ENCODE peak calls at places on chromosomes 7 and 10, in nine cellular contexts. X is hepatocyte, N is mammary epithelial cell, U is PC-9, G is HCT116, F is neural progenitor cell, P is GM12878, C is neuronal stem cell, V is HepG2. J is an unnamed sample. For H3K4me1, the result is how much of the 10 kb centered on the place peaks cover.

GRCh38 chr10:77160679-77161078 is 476.9 kb downstream of the KCNMA1 start:
- DNase-seq in X (no peak), N (peak), U (no peak), G (no peak), F (no peak), P (no peak), C (no peak), V (no peak), J (peak)

GRCh38 chr10:61655335-61655851 is 7.3 kb upstream of the CABCOCO1 start:
- DNase-seq in X (no peak), N (no peak), U (no peak), G (no peak), F (no peak), P (no peak), C (no peak), V (no peak), J (peak)

GRCh38 chr7:16940777-16941176 is 59.0 kb upstream of the AGR3 start:
- DNase-seq in X (no peak), N (no peak), U (no peak), G (no peak), F (no peak), P (no peak), C (no peak), V (no peak), J (no peak)

GRCh38 chr10:75887981-75888380 is 456.6 kb downstream of the LRMDA start:
- DNase-seq in X (no peak), N (no peak), U (no peak), G (no peak), F (no peak), P (no peak), C (no peak), V (no peak), J (no peak)

GRCh38 chr10:94439275-94439861 is 37.0 kb downstream of the TBC1D12 start:
- DNase-seq in X (no peak), N (peak), U (no peak), G (no peak), F (no peak), P (no peak), C (no peak), V (no peak), J (peak)

GRCh38 chr7:130903358-130903974 is 169.5 kb upstream of the KLF14 start:
- DNase-seq in X (peak), N (peak), U (no peak), G (no peak), F (no peak), P (no peak), C (no peak), V (no peak), J (peak)

GRCh38 chr10:131915990-131916766 is 15.4 kb downstream of the PPP2R2D start:
- DNase-seq in X (no peak), N (no peak), U (no peak), G (no peak), F (no peak), P (no peak), C (no peak), V (no peak), J (no peak)

GRCh38 chr10:82625497-82626151 is 750.6 kb downstream of the NRG3 start:
- DNase-seq in X (no peak), N (no peak), U (no peak), G (no peak), F (no peak), P (no peak), C (no peak), V (no peak), J (no peak)

GRCh38 chr7:421056-421991 is 98.3 kb downstream of the PDGFA start:
- DNase-seq in X (no peak), N (no peak), U (no peak), G (no peak), F (no peak), P (no peak), C (no peak), V (no peak), J (no peak)

GRCh38 chr10:86212391-86212700 is 154.2 kb downstream of the GRID1 start:
- DNase-seq in X (no peak), N (no peak), U (no peak), G (no peak), F (no peak), P (no peak), C (no peak), V (no peak), J (no peak)

GRCh38 chr10:9024210-9024609 is 969.7 kb downstream of the GATA3 start:
- DNase-seq in X (no peak), N (peak), U (no peak), G (no peak), F (no peak), P (no peak), C (no peak), V (no peak), J (no peak)

GRCh38 chr10:90641731-90642130 is 216.1 kb downstream of the HTR7 start:
- DNase-seq in X (no peak), N (no peak), U (no peak), G (no peak), F (no peak), P (no peak), C (no peak), V (no peak), J (no peak)

GRCh38 chr7:2082357-2083038 is 150.2 kb downstream of the MAD1L1 start:
- DNase-seq in X (peak), N (no peak), U (no peak), G (no peak), F (no peak), P (no peak), C (no peak), V (no peak), J (peak)

GRCh38 chr10:6607778-6608177 is 27.7 kb upstream of the PRKCQ start:
- DNase-seq in X (no peak), N (no peak), U (no peak), G (no peak), F (no peak), P (no peak), C (no peak), V (no peak), J (no peak)

GRCh38 chr7:134820778-134821177 is 41.3 kb downstream of the CALD1 start:
- DNase-seq in X (no peak), N (no peak), U (no peak), G (no peak), F (no peak), P (no peak), C (no peak), V (no peak), J (no peak)

GRCh38 chr7:11505471-11505870 is 326.5 kb downstream of the THSD7A start:
- DNase-seq in X (no peak), N (no peak), U (no peak), G (no peak), F (no peak), P (no peak), C (no peak), V (no peak), J (no peak)

GRCh38 chr7:105759670-105760548 is 116.5 kb downstream of the ATXN7L1 start:
- DNase-seq in X (peak), N (peak), U (peak), G (peak), F (peak), P (no peak), C (no peak), V (peak), J (peak)

GRCh38 chr7:158361326-158361946 is 226.2 kb downstream of the PTPRN2 start:
- DNase-seq in X (no peak), N (no peak), U (no peak), G (no peak), F (no peak), P (no peak), C (no peak), V (no peak), J (no peak)

GRCh38 chr7:71988176-71988575 is 424.0 kb downstream of the CALN1 start:
- DNase-seq in X (no peak), N (no peak), U (no peak), G (no peak), F (no peak), P (no peak), C (no peak), V (no peak), J (no peak)

GRCh38 chr10:99730026-99730425 is 1.9 kb downstream of the COX15 start:
- DNase-seq in X (peak), N (peak), U (no peak), G (no peak), F (no peak), P (no peak), C (no peak), V (no peak), J (no peak)

GRCh38 chr7:100867796-100868485 is 754 bp downstream of the TRIP6 start:
- DNase-seq in X (peak), N (peak), U (no peak), G (no peak), F (peak), P (no peak), C (no peak), V (no peak), J (no peak)

GRCh38 chr7:155995183-155995612 is 182.9 kb upstream of the SHH start:
- DNase-seq in X (no peak), N (no peak), U (no peak), G (no peak), F (no peak), P (no peak), C (no peak), V (no peak), J (no peak)

GRCh38 chr7:17371656-17372524 is 73.4 kb downstream of the AHR start:
- DNase-seq in X (peak), N (peak), U (peak), G (peak), F (no peak), P (no peak), C (no peak), V (peak), J (peak)

GRCh38 chr7:133419036-133419435 is 166.2 kb downstream of the EXOC4 start:
- DNase-seq in X (no peak), N (no peak), U (no peak), G (no peak), F (no peak), P (no peak), C (no peak), V (no peak), J (no peak)

GRCh38 chr7:27872281-27873005 is 132.5 kb downstream of the TAX1BP1 start:
- DNase-seq in X (peak), N (no peak), U (no peak), G (no peak), F (no peak), P (no peak), C (no peak), V (no peak), J (no peak)

GRCh38 chr10:34392641-34393170 is 422.4 kb downstream of the PARD3 start:
- DNase-seq in X (no peak), N (peak), U (no peak), G (no peak), F (no peak), P (no peak), C (no peak), V (no peak), J (no peak)

GRCh38 chr10:126433351-126433750 is 45.1 kb upstream of the ADAM12 start:
- DNase-seq in X (no peak), N (peak), U (peak), G (no peak), F (no peak), P (no peak), C (no peak), V (no peak), J (no peak)

GRCh38 chr7:157564518-157565177 is 227.8 kb downstream of the DNAJB6 start:
- DNase-seq in X (no peak), N (no peak), U (no peak), G (peak), F (no peak), P (no peak), C (no peak), V (no peak), J (peak)

GRCh38 chr10:15719899-15720634 is at the start of gene ITGA8:
- DNase-seq in X (peak), N (no peak), U (no peak), G (no peak), F (peak), P (no peak), C (peak), V (no peak), J (peak)

GRCh38 chr10:132681858-132682755 is 103.8 kb downstream of the NKX6-2 start:
- DNase-seq in X (no peak), N (no peak), U (no peak), G (no peak), F (no peak), P (no peak), C (no peak), V (no peak), J (no peak)

GRCh38 chr10:61063911-61064310 is 119.9 kb upstream of the RHOBTB1 start:
- DNase-seq in X (no peak), N (no peak), U (no peak), G (no peak), F (peak), P (no peak), C (no peak), V (peak), J (peak)

GRCh38 chr7:47418910-47419309 is 163.0 kb downstream of the TNS3 start:
- DNase-seq in X (no peak), N (peak), U (no peak), G (no peak), F (no peak), P (no peak), C (no peak), V (no peak), J (peak)

GRCh38 chr7:107943018-107943417 is 52.0 kb downstream of the DLD start:
- DNase-seq in X (no peak), N (no peak), U (no peak), G (no peak), F (no peak), P (no peak), C (no peak), V (no peak), J (no peak)

GRCh38 chr7:11633325-11633724 is 198.7 kb downstream of the THSD7A start:
- DNase-seq in X (no peak), N (no peak), U (no peak), G (no peak), F (no peak), P (no peak), C (no peak), V (no peak), J (no peak)

GRCh38 chr7:75738604-75738974 is at the start of gene HIP1:
- DNase-seq in X (no peak), N (no peak), U (no peak), G (no peak), F (no peak), P (no peak), C (no peak), V (no peak), J (no peak)

GRCh38 chr7:116582164-116582732 is 57.4 kb downstream of the CAV1 start:
- DNase-seq in X (no peak), N (no peak), U (no peak), G (no peak), F (no peak), P (no peak), C (no peak), V (no peak), J (peak)

GRCh38 chr10:98259606-98260319 is 8.2 kb downstream of the LOXL4 start:
- DNase-seq in X (no peak), N (no peak), U (no peak), G (no peak), F (no peak), P (no peak), C (no peak), V (no peak), J (no peak)

GRCh38 chr7:129512192-129512591 is 9.9 kb downstream of the SMKR1 start:
- DNase-seq in X (no peak), N (no peak), U (no peak), G (no peak), F (no peak), P (no peak), C (no peak), V (no peak), J (no peak)
- H2AFZ ChIP-seq in X (no peak), N (no peak), U (no peak), G (no peak), F (peak), P (no peak), C (peak), V (no peak), J (no peak)

GRCh38 chr10:663844-664243 is 25.6 kb downstream of the DIP2C start:
- DNase-seq in X (no peak), N (no peak), U (no peak), G (no peak), F (no peak), P (no peak), C (no peak), V (no peak), J (peak)
- H3K27ac ChIP-seq in X (no peak), N (no peak), U (no peak), G (no peak), F (no peak), P (no peak), C (no peak), V (no peak), J (no peak)

DNA sequence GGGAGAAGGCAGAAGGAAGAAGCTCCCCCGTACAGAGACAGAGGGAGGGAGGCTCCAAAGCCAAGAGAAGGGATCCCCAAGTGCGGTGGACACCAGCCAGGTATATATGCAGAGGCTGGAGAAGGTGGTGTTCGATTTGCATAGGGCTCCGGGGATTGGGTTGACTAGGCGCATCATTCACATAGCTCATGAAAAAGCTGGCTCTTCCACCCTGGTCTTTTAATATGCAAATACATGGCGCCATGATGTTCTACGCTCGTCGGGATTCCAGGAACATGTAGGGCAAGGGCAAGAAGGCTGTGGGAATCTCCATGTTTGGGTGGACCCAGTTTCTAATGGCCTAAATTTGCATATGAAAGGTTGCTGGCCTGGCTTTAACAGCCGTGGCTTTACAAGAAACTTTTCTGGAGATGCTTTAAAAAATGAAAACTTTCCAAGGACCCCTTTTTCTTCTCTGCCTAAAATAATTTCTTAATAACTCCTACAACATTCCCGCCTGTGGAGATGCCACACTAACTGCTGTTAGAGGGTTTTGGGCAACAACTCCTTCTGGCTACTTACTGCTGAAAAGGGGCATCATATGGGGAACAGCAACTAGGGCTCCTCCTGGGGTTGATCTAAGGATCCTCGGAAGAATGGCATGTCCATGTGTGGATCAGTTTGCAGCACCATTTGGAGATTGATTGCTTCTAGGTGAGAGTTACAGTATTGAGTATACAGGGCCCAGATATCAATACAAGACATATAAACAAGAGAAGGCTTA is 28.3 kb downstream of the C1GALT1 start:
- DNase-seq in X (no peak), N (no peak), U (no peak), G (no peak), F (no peak), P (no peak), C (no peak), V (no peak), J (no peak)
- H3K4me1 ChIP-seq in X (under half), N (under half), U (under half), G (under half), F (under half), P (under half), C (under half), V (under half), J (under half)

GRCh38 chr7:78311176-78311575 is 512.6 kb downstream of the PHTF2 start:
- DNase-seq in X (no peak), N (no peak), U (no peak), G (no peak), F (no peak), P (no peak), C (no peak), V (no peak), J (no peak)
- H2AFZ ChIP-seq in X (no peak), N (no peak), U (no peak), G (no peak), F (no peak), P (no peak), C (no peak), V (no peak), J (no peak)

GRCh38 chr7:7922684-7923385 is 45.8 kb upstream of the GLCCI1 start:
- DNase-seq in X (no peak), N (no peak), U (no peak), G (no peak), F (peak), P (no peak), C (no peak), V (peak), J (no peak)

GRCh38 chr7:7923818-7924217 is 44.8 kb upstream of the GLCCI1 start:
- DNase-seq in X (no peak), N (no peak), U (no peak), G (no peak), F (no peak), P (no peak), C (no peak), V (no peak), J (no peak)

GRCh38 chr7:7920056-7920455 is 48.5 kb upstream of the GLCCI1 start:
- DNase-seq in X (no peak), N (no peak), U (no peak), G (no peak), F (no peak), P (no peak), C (no peak), V (no peak), J (no peak)

GRCh38 chr7:7920481-7920880 is 48.1 kb upstream of the GLCCI1 start:
- DNase-seq in X (no peak), N (peak), U (no peak), G (no peak), F (peak), P (peak), C (no peak), V (no peak), J (no peak)

GRCh38 chr7:7921830-7922229 is 46.8 kb upstream of the GLCCI1 start:
- DNase-seq in X (no peak), N (no peak), U (no peak), G (no peak), F (no peak), P (no peak), C (no peak), V (no peak), J (no peak)
- H3K27ac ChIP-seq in X (no peak), N (no peak), U (no peak), G (no peak), F (no peak), P (no peak), C (no peak), V (no peak), J (no peak)

GRCh38 chr10:49571419-49571818 is 32.5 kb upstream of the ERCC6 start:
- DNase-seq in X (peak), N (peak), U (no peak), G (no peak), F (no peak), P (no peak), C (no peak), V (no peak), J (peak)

GRCh38 chr10:49568235-49568634 is 29.3 kb upstream of the ERCC6 start:
- DNase-seq in X (no peak), N (peak), U (no peak), G (no peak), F (no peak), P (peak), C (no peak), V (no peak), J (peak)

GRCh38 chr10:49567810-49568209 is 28.9 kb upstream of the ERCC6 start:
- DNase-seq in X (no peak), N (no peak), U (no peak), G (no peak), F (no peak), P (no peak), C (no peak), V (no peak), J (no peak)

GRCh38 chr10:49572594-49573114 is 33.7 kb upstream of the ERCC6 start:
- DNase-seq in X (no peak), N (no peak), U (no peak), G (no peak), F (no peak), P (no peak), C (no peak), V (no peak), J (no peak)

DNA sequence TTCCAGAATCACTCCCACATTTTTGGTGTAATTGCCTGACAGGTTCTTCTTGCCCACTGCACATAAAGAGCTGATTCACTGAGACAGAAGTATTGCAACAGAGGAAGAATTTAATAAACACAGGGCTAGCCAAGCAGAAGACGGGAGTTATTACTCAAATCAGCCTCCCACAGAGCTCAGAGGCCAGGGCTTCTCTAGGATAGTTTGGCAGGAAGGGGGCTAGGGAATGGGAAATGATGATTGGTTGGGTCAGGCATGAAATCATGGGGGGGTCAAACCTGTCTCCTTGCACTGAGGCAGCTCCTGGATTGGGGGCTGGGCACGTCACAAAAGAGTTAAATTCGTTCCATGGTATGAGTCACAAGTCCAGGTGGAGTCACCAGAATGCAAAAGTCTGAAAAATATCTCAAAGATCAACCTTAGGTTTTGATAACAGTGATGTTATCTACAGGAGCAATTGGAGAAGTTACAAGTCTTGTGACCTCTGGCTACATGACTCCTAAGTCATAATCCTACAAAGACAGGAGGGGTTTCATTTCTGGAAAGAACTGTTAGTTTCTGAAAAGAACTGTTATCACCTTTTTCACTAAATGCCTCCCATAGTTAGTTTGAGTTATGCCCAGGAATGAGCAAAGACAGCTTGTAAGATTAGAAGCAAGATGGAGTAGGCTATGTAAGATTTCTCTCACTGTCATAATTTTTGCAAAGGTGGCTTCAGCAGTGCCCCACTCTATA is 30.3 kb upstream of the ERCC6 start:
- DNase-seq in X (no peak), N (peak), U (peak), G (no peak), F (no peak), P (no peak), C (no peak), V (no peak), J (peak)
- H3K4me1 ChIP-seq in X (under half), N (under half), U (under half), G (under half), F (under half), P (under half), C (under half), V (under half), J (under half)

J was measured in fibroblast of lung.